ENCODE peak calls at places on chromosome 20, in nine cellular contexts. O is mesothelial cell of epicardium; A is stimulated activated CD4-positive, alpha-beta T cell treated with anti-CD3 and anti-CD28 coated beads, Interleukin-12 subunit alpha, Interleukin-12 subunit beta, amount 100 ng/mL, for 48 hours; G is ELF-1; K is MM.1S; T is psoas muscle; F is kidney glomerular epithelial cell; L is Caki2; D is dermis microvascular lymphatic vessel endothelial cell. R is an unnamed sample.

GRCh38 chr20:37309941-37310590 is 20.6 kb downstream of the MANBAL start:
- DNase-seq in L (no peak), F (no peak), A (no peak), T (no peak), D (no peak), O (peak; percentile 54), G (peak; percentile 71), K (no peak), R (no peak)

GRCh38 chr20:13008761-13009681 is at the start of gene SPTLC3:
- DNase-seq in O (peak; percentile 44), K (no peak), T (no peak), L (peak; percentile 81), F (peak; percentile 67), G (peak; percentile 84), A (no peak), D (no peak), R (peak; percentile 17)

GRCh38 chr20:362271-363254 is 15.7 kb downstream of the NRSN2 start:
- DNase-seq in D (peak; percentile 97), L (peak; percentile 99), K (peak; percentile 34), A (peak; percentile 66), F (peak; percentile 21), T (peak; percentile 82), G (peak; percentile 32), O (peak; percentile 65), R (peak; percentile 94)

GRCh38 chr20:51628533-51629398 is 86.2 kb upstream of the NFATC2 start:
- DNase-seq in K (no peak), A (no peak), D (peak; percentile 86), O (no peak), L (no peak), G (no peak), T (no peak), F (no peak), R (no peak)

GRCh38 chr20:56788671-56789610 is 159.8 kb downstream of the TFAP2C start:
- DNase-seq in L (peak; percentile 47), D (no peak), K (no peak), O (no peak), A (no peak), F (no peak), G (no peak), T (no peak), R (no peak)

GRCh38 chr20:62196286-62196685 is 13.5 kb downstream of the MTG2 start:
- DNase-seq in D (no peak), G (no peak), O (no peak), L (no peak), K (no peak), T (peak; percentile 15), F (no peak), A (no peak), R (no peak)

GRCh38 chr20:31968299-31969126 is 562 bp downstream of the XKR7 start:
- DNase-seq in K (peak; percentile 71), O (peak; percentile 99), F (peak; percentile 33), D (peak; percentile 37), L (peak; percentile 87), G (peak; percentile 95), T (peak; percentile 84), A (peak; percentile 56), R (peak; percentile 44)

GRCh38 chr20:37650661-37651060 is 43.2 kb upstream of the CTNNBL1 start:
- DNase-seq in A (no peak), T (no peak), F (no peak), O (no peak), K (no peak), D (no peak), G (no peak), L (no peak), R (no peak)

R was measured in AML-193.